ENCODE peak calls at places on chromosomes 1 and 21, in nine cellular contexts. T is GM13977, Q is testis, X is neural progenitor cell, K is omental fat pad, A is stomach, F is left ventricle myocardium inferior, M is transverse colon, Y is endothelial cell. C is an unnamed sample.

GRCh38 chr1:154324669-154325582 is at the start of gene ATP8B2:
- DNase-seq in A (peak; percentile 76), F (peak; percentile 68), M (peak; percentile 79), T (peak; percentile 89), Q (peak; percentile 89), Y (peak; percentile 86), X (peak; percentile 91), K (peak; percentile 58), C (peak; percentile 89)

GRCh38 chr1:77686784-77687518 is 4.5 kb upstream of the ZZZ3 start:
- DNase-seq in K (no peak), T (no peak), Q (no peak), X (peak; percentile 37), A (no peak), F (no peak), M (no peak), Y (peak; percentile 15), C (no peak)

GRCh38 chr21:32256226-32256625 is 22.6 kb downstream of the MIS18A start:
- DNase-seq in Q (no peak), T (no peak), Y (no peak), M (no peak), A (no peak), K (no peak), F (no peak), X (no peak), C (no peak)

GRCh38 chr1:117289316-117289715 is 77.9 kb upstream of the MAN1A2 start:
- DNase-seq in X (no peak), T (no peak), M (no peak), Q (no peak), A (no peak), F (no peak), Y (no peak), K (no peak), C (no peak)

GRCh38 chr1:203796223-203796747 is 862 bp downstream of the ZBED6 start:
- DNase-seq in M (peak; percentile 36), Y (peak; percentile 25), F (no peak), X (no peak), K (no peak), A (no peak), Q (no peak), T (no peak), C (no peak)

GRCh38 chr1:237383825-237384612 is 342.0 kb downstream of the RYR2 start:
- DNase-seq in K (no peak), Y (no peak), T (no peak), Q (no peak), F (no peak), M (peak; percentile 43), X (no peak), A (no peak), C (no peak)

GRCh38 chr1:119323216-119323982 is 45.2 kb upstream of the HAO2 start:
- DNase-seq in X (no peak), Q (no peak), T (peak; percentile 71), M (no peak), K (no peak), Y (no peak), F (no peak), A (no peak), C (no peak)

GRCh38 chr1:161068306-161069200 is 1.1 kb downstream of the ARHGAP30 start:
- DNase-seq in Q (peak; percentile 38), M (peak; percentile 78), X (no peak), T (peak; percentile 84), Y (no peak), K (no peak), F (peak; percentile 70), A (peak; percentile 62), C (no peak)

GRCh38 chr1:156941675-156942074 is 21.2 kb downstream of the LRRC71 start:
- DNase-seq in M (no peak), K (no peak), X (no peak), Y (no peak), A (no peak), Q (no peak), F (no peak), T (no peak), C (no peak)

GRCh38 chr1:182447660-182448059 is 2.3 kb upstream of the RGSL1 start:
- DNase-seq in K (no peak), T (no peak), X (no peak), M (no peak), F (no peak), Q (no peak), Y (no peak), A (no peak), C (no peak)

GRCh38 chr1:182446033-182446669 is 3.8 kb upstream of the RGSL1 start:
- DNase-seq in X (peak; percentile 56), K (no peak), F (no peak), Q (no peak), T (peak; percentile 71), M (peak; percentile 16), Y (peak; percentile 48), A (no peak), C (peak; percentile 16)

GRCh38 chr1:182441719-182442118 is 8.2 kb upstream of the RGSL1 start:
- DNase-seq in A (no peak), T (no peak), Y (no peak), K (no peak), F (no peak), Q (no peak), M (no peak), X (no peak), C (no peak)

GRCh38 chr1:182442333-182442732 is 7.6 kb upstream of the RGSL1 start:
- DNase-seq in Y (no peak), F (no peak), A (no peak), K (no peak), Q (no peak), T (no peak), M (no peak), X (no peak), C (no peak)

GRCh38 chr1:182444497-182444896 is 5.4 kb upstream of the RGSL1 start:
- DNase-seq in F (no peak), Y (no peak), X (no peak), K (no peak), M (no peak), Q (no peak), A (no peak), T (no peak), C (no peak)
- TF ChIP-seq CTCF in F (no peak), Y (no peak), X (no peak), K (no peak), M (no peak), Q (no peak), A (no peak), T (peak; percentile 36), C (no peak)

GRCh38 chr1:162753998-162754585 is 36.4 kb upstream of the HSD17B7 start:
- DNase-seq in X (no peak), Q (no peak), A (no peak), Y (no peak), T (no peak), K (no peak), M (no peak), F (no peak), C (no peak)

GRCh38 chr1:162755306-162755705 is 35.2 kb upstream of the HSD17B7 start:
- DNase-seq in F (no peak), A (no peak), X (no peak), Y (no peak), M (no peak), K (no peak), Q (no peak), T (no peak), C (no peak)

GRCh38 chr1:162757476-162757875 is 33.0 kb upstream of the HSD17B7 start:
- DNase-seq in M (no peak), X (no peak), F (no peak), K (no peak), Q (no peak), T (no peak), Y (no peak), A (no peak), C (no peak)

GRCh38 chr1:162756523-162756922 is 34.0 kb upstream of the HSD17B7 start:
- DNase-seq in M (no peak), Q (no peak), T (no peak), A (no peak), Y (no peak), K (no peak), X (no peak), F (no peak), C (no peak)

DNA sequence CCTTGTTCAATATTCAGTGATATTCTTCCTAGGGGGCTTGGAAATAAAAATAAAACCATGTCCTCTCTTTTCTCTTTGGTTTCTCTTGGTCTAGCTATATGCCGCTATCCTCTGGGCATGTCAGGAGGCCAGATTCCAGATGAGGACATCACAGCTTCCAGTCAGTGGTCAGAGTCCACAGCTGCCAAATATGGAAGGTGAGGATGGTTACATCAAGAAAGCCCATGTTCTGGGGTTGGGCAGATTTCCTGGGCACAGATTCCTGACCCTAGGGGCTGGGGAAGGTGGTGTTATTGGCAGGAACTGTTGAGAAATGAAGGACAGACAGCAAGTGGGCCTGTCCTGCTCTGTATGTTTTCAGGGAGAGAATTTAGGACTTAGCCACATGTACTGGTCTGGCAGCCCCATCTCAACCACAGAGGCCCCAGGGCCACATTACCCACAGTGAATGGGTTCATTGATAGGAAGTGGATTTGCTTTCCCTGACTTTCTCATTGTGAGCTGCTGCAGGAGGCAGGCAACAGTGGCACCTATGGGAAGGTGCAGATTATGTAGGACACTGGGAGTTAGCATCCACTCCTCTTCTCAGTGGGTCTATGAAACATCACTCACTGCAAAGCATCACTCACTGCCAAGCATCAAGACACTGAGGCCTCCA is 37.4 kb upstream of the HSD17B7 start:
- DNase-seq in A (no peak), Y (no peak), K (no peak), Q (no peak), M (no peak), X (no peak), F (no peak), T (no peak), C (no peak)
- TF ChIP-seq CTCF in A (no peak), Y (no peak), K (no peak), Q (no peak), M (no peak), X (no peak), F (peak; percentile 36), T (no peak), C (no peak)

GRCh38 chr1:17757426-17757825 is 2.3 kb downstream of the ACTL8 start:
- DNase-seq in T (no peak), M (no peak), K (no peak), Q (no peak), A (no peak), F (no peak), X (no peak), Y (no peak), C (no peak)

GRCh38 chr1:17763995-17764394 is 8.9 kb downstream of the ACTL8 start:
- DNase-seq in X (no peak), F (no peak), K (no peak), M (no peak), Y (no peak), A (no peak), Q (no peak), T (no peak), C (no peak)

GRCh38 chr1:17755120-17755519 is at the start of gene ACTL8:
- DNase-seq in T (no peak), Q (peak; percentile 73), M (no peak), A (no peak), K (no peak), Y (peak; percentile 36), F (no peak), X (no peak), C (no peak)

GRCh38 chr1:17762313-17762712 is 7.2 kb downstream of the ACTL8 start:
- DNase-seq in M (no peak), F (no peak), Y (no peak), T (no peak), X (no peak), K (no peak), Q (no peak), A (no peak), C (no peak)

GRCh38 chr1:17759114-17759513 is 4.0 kb downstream of the ACTL8 start:
- DNase-seq in M (no peak), Y (peak; percentile 34), F (no peak), Q (peak; percentile 68), A (no peak), X (no peak), T (no peak), K (no peak), C (no peak)
- TF ChIP-seq CTCF in M (no peak), Y (peak; percentile 64), F (no peak), Q (peak; percentile 39), A (no peak), X (peak; percentile 34), T (peak; percentile 30), K (no peak), C (peak; percentile 17)

GRCh38 chr1:25797939-25798338 is 2.1 kb upstream of the SELENON start:
- DNase-seq in A (peak; percentile 63), Q (peak; percentile 48), X (peak; percentile 76), T (no peak), K (no peak), Y (peak; percentile 68), M (no peak), F (no peak), C (peak; percentile 52)
- TF ChIP-seq CTCF in A (peak; percentile 21), Q (peak; percentile 26), X (peak; percentile 66), T (peak; percentile 16), K (no peak), Y (peak; percentile 43), M (peak; percentile 53), F (peak; percentile 56), C (peak; percentile 44)

C was measured in nephron progenitor cell.